ENCODE peak calls at places on chromosomes 13 and 19, in seven cellular contexts. D is heart left ventricle; N is Right ventricle myocardium inferior; X is PC-3; F is HepG2; R is naive thymus-derived CD8-positive, alpha-beta T cell; I is natural killer cell. K is an unnamed sample.

GRCh38 chr13:28355046-28355821 is 139.7 kb downstream of the FLT1 start:
- ATAC-seq in D (peak), N (no peak), X (no peak), F (no peak), R (no peak), I (no peak), K (no peak)

GRCh38 chr19:40392894-40393517 is 3.0 kb upstream of the HIPK4 start:
- ATAC-seq in D (no peak), N (no peak), X (peak), F (peak), R (no peak), I (no peak), K (no peak)

GRCh38 chr19:39264306-39265290 is 3.6 kb upstream of the IFNL2 start:
- ATAC-seq in D (peak), N (no peak), X (no peak), F (no peak), R (peak), I (no peak), K (no peak)

GRCh38 chr13:108352599-108352998 is 83.1 kb downstream of the TNFSF13B start:
- ATAC-seq in D (peak), N (peak), X (no peak), F (no peak), R (no peak), I (no peak), K (no peak)

GRCh38 chr19:14333101-14333871 is 48.0 kb upstream of the ADGRE5 start:
- ATAC-seq in D (peak), N (peak), X (peak), F (peak), R (peak), I (no peak), K (no peak)

GRCh38 chr13:98989469-98990235 is 11.8 kb upstream of the DOCK9 start:
- ATAC-seq in D (no peak), N (no peak), X (no peak), F (no peak), R (no peak), I (no peak), K (no peak)

GRCh38 chr19:17023805-17024204 is 2.8 kb downstream of the CPAMD8 start:
- ATAC-seq in D (no peak), N (no peak), X (no peak), F (no peak), R (no peak), I (no peak), K (no peak)

GRCh38 chr19:6947745-6948144 is 60.4 kb downstream of the ADGRE1 start:
- ATAC-seq in D (no peak), N (no peak), X (peak), F (no peak), R (no peak), I (no peak), K (peak)

GRCh38 chr13:88919970-88920628 is 1248.9 kb downstream of the SLITRK5 start:
- ATAC-seq in D (no peak), N (no peak), X (no peak), F (no peak), R (peak), I (peak), K (no peak)

GRCh38 chr13:28744656-28745055 is 25.9 kb upstream of the SLC46A3 start:
- ATAC-seq in D (no peak), N (no peak), X (no peak), F (no peak), R (no peak), I (peak), K (no peak)

GRCh38 chr19:52662631-52663030 is 24.5 kb upstream of the ZNF83 start:
- ATAC-seq in D (no peak), N (no peak), X (peak), F (no peak), R (no peak), I (no peak), K (no peak)

GRCh38 chr13:39406688-39407087 is 196.3 kb downstream of the LHFPL6 start:
- ATAC-seq in D (no peak), N (no peak), X (peak), F (no peak), R (no peak), I (no peak), K (no peak)

K was measured in stimulated activated memory B cell treated with anti-CD40 and anti-IgM and Interleukin-4, amounts not matched to agents 10 μg/mL and 1 μg/mL and 100 μg/mL, for 72 hours.